ENCODE peak calls at places on chromosome 1, in six cellular contexts. K, Z, D, J, P and M are unnamed samples. For H3K36me3, the result is how much of the 10 kb centered on the place peaks cover.

GRCh38 chr1:224668991-224669390 is 52.9 kb downstream of the CNIH3 start:
- DNase-seq in P (peak), K (peak), J (no peak), Z (no peak), D (no peak), M (no peak)

GRCh38 chr1:181479137-181479745 is 4.1 kb upstream of the CACNA1E start:
- DNase-seq in J (peak), K (peak), D (peak), P (peak), Z (peak), M (peak)

GRCh38 chr1:38041941-38042834 is 4.4 kb downstream of the POU3F1 start:
- DNase-seq in J (no peak), P (no peak), Z (no peak), D (no peak), K (no peak), M (no peak)

GRCh38 chr1:246537887-246538286 is 28.2 kb downstream of the TFB2M start:
- DNase-seq in J (no peak), Z (no peak), D (no peak), K (no peak), P (peak), M (peak)

GRCh38 chr1:24859063-24860010 is 70.7 kb downstream of the RUNX3 start:
- DNase-seq in D (no peak), Z (no peak), K (no peak), J (no peak), P (no peak), M (no peak)

GRCh38 chr1:39076127-39076798 is 50.1 kb downstream of the NDUFS5 start:
- DNase-seq in Z (peak), J (peak), D (no peak), K (peak), P (peak), M (peak)

GRCh38 chr1:215402147-215402546 is 165.0 kb upstream of the KCTD3 start:
- DNase-seq in K (no peak), P (no peak), D (no peak), J (no peak), Z (no peak), M (no peak)

GRCh38 chr1:170114916-170115315 is 30.8 kb upstream of the NTMT2 start:
- DNase-seq in K (peak), J (no peak), D (no peak), P (peak), Z (no peak), M (peak)

GRCh38 chr1:233627823-233628222 is 13.9 kb downstream of the KCNK1 start:
- DNase-seq in J (no peak), D (no peak), Z (no peak), P (no peak), K (no peak), M (peak)

GRCh38 chr1:204104331-204105222 is 31.7 kb downstream of the SOX13 start:
- DNase-seq in K (no peak), Z (peak), J (peak), D (no peak), P (no peak), M (peak)

GRCh38 chr1:106749906-106750305 is 306.6 kb upstream of the PRMT6 start:
- DNase-seq in J (no peak), D (no peak), Z (no peak), P (no peak), K (no peak), M (peak)
- H3K4me3 ChIP-seq in J (no peak), D (no peak), Z (no peak), P (no peak), K (no peak), M (no peak)

GRCh38 chr1:94095112-94095637 is 25.8 kb downstream of the ABCA4 start:
- DNase-seq in D (no peak), P (peak), J (peak), K (peak), Z (peak), M (no peak)
- TF ChIP-seq CTCF in D (no peak), P (no peak), J (no peak), K (no peak), Z (no peak), M (no peak)

GRCh38 chr1:35181790-35182455 is 11.0 kb downstream of the SFPQ start:
- DNase-seq in J (no peak), Z (no peak), D (no peak), K (no peak), P (no peak), M (no peak)
- H3K36me3 ChIP-seq in J (under half), Z (half or more), D (under half), K (under half), P (under half), M (under half)

DNA sequence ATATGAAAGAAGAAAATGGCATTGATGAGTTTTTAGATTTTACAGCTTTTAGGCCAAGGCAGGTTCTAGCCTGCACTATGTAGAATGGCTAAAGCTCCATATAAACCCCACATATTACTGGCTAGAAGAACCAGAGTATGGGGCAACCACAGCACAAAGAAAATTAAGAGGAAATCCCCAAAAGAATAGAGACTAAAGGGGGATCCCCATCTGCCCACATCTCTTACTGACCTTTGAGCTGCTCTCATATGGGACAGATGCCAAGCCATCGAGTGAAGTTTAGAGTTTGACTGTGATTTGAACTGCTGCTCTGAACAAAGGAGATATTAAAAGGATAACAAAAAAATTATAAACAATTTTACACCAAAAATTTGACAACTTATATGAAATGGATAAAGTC is 102.2 kb upstream of the HAO2 start:
- DNase-seq in Z (no peak), P (no peak), D (peak), J (no peak), K (no peak), M (no peak)
- H3K4me3 ChIP-seq in Z (no peak), P (no peak), D (no peak), J (no peak), K (no peak), M (no peak)